ENCODE peak calls at places on chromosomes 7 and 10, in ten cellular contexts. I is C1 segment of cervical spinal cord; D is stimulated activated naive CD8-positive, alpha-beta T cell treated with anti-CD3 and anti-CD28 coated beads, Interleukin-15, Interleukin-2, amounts not matched to agents 100 U/mL and 50 U/mL, for 24 hours; Q is heart left ventricle; U is iPS-NIHi11; J is Peyer's patch; C is HFF-Myc; S is GM04504; P is NCI-H526 treated with DMSO at 0.1 percent for 48 hours; B is AG20443. W is an unnamed sample.
A peak's percentile ranks its signal among the peaks of the same experiment; 100 is the strongest.

GRCh38 chr7:81004098-81004497 is 85.2 kb upstream of the SEMA3C start:
- DNase-seq in C (no peak), D (no peak), S (no peak), Q (no peak), I (no peak), J (no peak), P (no peak), U (no peak), B (peak; percentile 66), W (no peak)

GRCh38 chr10:44334621-44335184 is 50.2 kb downstream of the CXCL12 start:
- DNase-seq in P (no peak), S (peak; percentile 24), J (no peak), U (no peak), D (no peak), I (no peak), B (peak; percentile 77), Q (no peak), C (peak; percentile 63), W (no peak)

GRCh38 chr7:42232275-42232674 is 4.7 kb downstream of the GLI3 start:
- DNase-seq in Q (no peak), P (no peak), S (peak; percentile 60), U (no peak), C (no peak), J (no peak), D (no peak), B (peak; percentile 64), I (no peak), W (no peak)

GRCh38 chr7:126441745-126442144 is 811.0 kb downstream of the GRM8 start:
- DNase-seq in U (no peak), C (no peak), Q (no peak), S (no peak), I (no peak), P (no peak), D (no peak), B (no peak), J (no peak), W (no peak)

GRCh38 chr10:122172311-122173008 is 98.6 kb upstream of the BTBD16 start:
- DNase-seq in S (no peak), I (no peak), D (no peak), C (no peak), P (no peak), Q (no peak), J (no peak), B (no peak), U (no peak), W (no peak)

GRCh38 chr7:94008537-94008936 is 4.4 kb upstream of the BET1 start:
- DNase-seq in C (no peak), I (no peak), D (no peak), S (no peak), Q (no peak), P (no peak), B (no peak), J (no peak), U (no peak), W (peak; percentile 17)

GRCh38 chr10:71253981-71254818 is 41.8 kb downstream of the UNC5B start:
- DNase-seq in J (no peak), C (no peak), U (no peak), I (no peak), Q (peak; percentile 57), D (no peak), B (no peak), P (peak; percentile 96), S (no peak), W (peak; percentile 28)

GRCh38 chr7:106277976-106278375 is 6.8 kb downstream of the NAMPT start:
- DNase-seq in S (no peak), P (no peak), Q (no peak), U (no peak), I (no peak), J (no peak), B (no peak), C (no peak), D (no peak), W (peak; percentile 29)

GRCh38 chr10:79502561-79503309 is 9.6 kb upstream of the EIF5AL1 start:
- DNase-seq in C (no peak), U (peak; percentile 69), P (no peak), B (no peak), S (no peak), Q (no peak), J (no peak), I (no peak), D (no peak), W (no peak)

GRCh38 chr7:32461484-32461883 is 28.7 kb downstream of the LSM5 start:
- DNase-seq in S (no peak), I (no peak), D (no peak), Q (no peak), P (no peak), U (no peak), B (no peak), C (no peak), J (no peak), W (no peak)

GRCh38 chr7:81937091-81937490 is 167.2 kb upstream of the HGF start:
- DNase-seq in S (no peak), J (no peak), U (no peak), C (no peak), B (no peak), I (no peak), P (no peak), Q (no peak), D (no peak), W (no peak)

GRCh38 chr10:118922226-118922625 is 107.3 kb upstream of the NANOS1 start:
- DNase-seq in Q (no peak), P (no peak), J (no peak), S (peak; percentile 17), I (no peak), U (no peak), C (peak; percentile 10), D (no peak), B (no peak), W (no peak)

GRCh38 chr10:71205468-71205867 is 6.9 kb upstream of the UNC5B start:
- DNase-seq in B (no peak), C (no peak), P (no peak), S (no peak), J (no peak), U (no peak), D (no peak), Q (no peak), I (no peak), W (peak; percentile 73)

GRCh38 chr10:72328045-72328828 is 26.5 kb downstream of the DNAJB12 start:
- DNase-seq in C (no peak), S (no peak), J (peak; percentile 78), I (peak; percentile 78), D (peak; percentile 53), B (peak; percentile 73), U (peak; percentile 54), P (peak; percentile 9), Q (peak; percentile 76), W (peak; percentile 72)

GRCh38 chr10:126294451-126294850 is 93.8 kb downstream of the ADAM12 start:
- DNase-seq in B (no peak), C (no peak), D (no peak), P (no peak), Q (no peak), U (no peak), J (no peak), S (no peak), I (no peak), W (no peak)

GRCh38 chr10:97101166-97101940 is 84.4 kb downstream of the SLIT1 start:
- DNase-seq in Q (no peak), S (no peak), P (no peak), D (no peak), I (no peak), B (no peak), J (no peak), C (no peak), U (no peak), W (no peak)

GRCh38 chr7:2102375-2102723 is 130.4 kb downstream of the MAD1L1 start:
- DNase-seq in U (no peak), J (no peak), C (no peak), D (no peak), I (no peak), Q (no peak), B (no peak), P (no peak), S (no peak), W (no peak)

GRCh38 chr10:35387768-35388167 is 51.5 kb downstream of the CCNY start:
- DNase-seq in I (no peak), S (no peak), U (no peak), Q (no peak), D (no peak), J (no peak), B (no peak), P (no peak), C (no peak), W (peak; percentile 67)

GRCh38 chr10:14698487-14699170 is 76.1 kb downstream of the FAM107B start:
- DNase-seq in I (no peak), P (no peak), U (no peak), J (no peak), B (peak; percentile 85), C (peak; percentile 88), D (no peak), Q (no peak), S (peak; percentile 77), W (no peak)

GRCh38 chr7:41711283-41712064 is 8.6 kb upstream of the INHBA start:
- DNase-seq in I (no peak), J (peak; percentile 55), C (no peak), Q (no peak), S (no peak), U (peak; percentile 63), D (no peak), P (no peak), B (no peak), W (peak; percentile 48)

GRCh38 chr10:45480294-45480693 is 106.3 kb downstream of the ALOX5 start:
- DNase-seq in U (no peak), C (no peak), I (no peak), J (no peak), Q (no peak), D (no peak), S (no peak), P (no peak), B (no peak), W (no peak)

GRCh38 chr10:117374506-117375359 is 507 bp downstream of the PDZD8 start:
- DNase-seq in I (peak; percentile 44), B (peak; percentile 17), P (no peak), S (no peak), C (no peak), Q (peak; percentile 42), J (peak; percentile 73), D (peak; percentile 46), U (peak; percentile 21), W (peak; percentile 46)

GRCh38 chr7:27585781-27586447 is 76.8 kb downstream of the HIBADH start:
- DNase-seq in J (no peak), U (no peak), D (no peak), S (no peak), C (no peak), Q (no peak), I (no peak), P (no peak), B (no peak), W (no peak)

GRCh38 chr7:142632291-142633134 is 116.8 kb upstream of the PRSS1 start:
- DNase-seq in U (peak; percentile 87), C (peak; percentile 65), S (no peak), J (peak; percentile 79), B (peak; percentile 87), Q (peak; percentile 31), P (peak; percentile 71), I (no peak), D (peak; percentile 55), W (peak; percentile 74)

GRCh38 chr10:86958831-86959736 is 685 bp downstream of the SNCG start:
- DNase-seq in J (no peak), B (peak; percentile 65), S (no peak), U (peak; percentile 51), C (no peak), D (no peak), P (no peak), I (no peak), Q (peak; percentile 83), W (peak; percentile 79)

GRCh38 chr7:48111596-48111995 is 22.5 kb downstream of the UPP1 start:
- DNase-seq in J (no peak), D (no peak), U (no peak), C (no peak), Q (no peak), P (no peak), I (no peak), S (no peak), B (no peak), W (no peak)

GRCh38 chr7:7254908-7255307 is 72.6 kb downstream of the C1GALT1 start:
- DNase-seq in D (no peak), P (no peak), J (no peak), B (no peak), Q (no peak), U (no peak), S (no peak), I (no peak), C (no peak), W (no peak)

GRCh38 chr10:72356987-72357386 is 2.3 kb upstream of the DNAJB12 start:
- DNase-seq in I (no peak), S (no peak), J (no peak), P (no peak), Q (no peak), B (no peak), U (no peak), D (no peak), C (no peak), W (no peak)